ENCODE peak calls at places on chromosome 20, in six cellular contexts. R is left cardiac atrium; M is mucosa of descending colon; Q is activated T-helper 17 cell treated with anti-CD3 and anti-CD28 coated beads, Interleukin-2, amount 50 U/mL, for 72 hours; C is A549; P is GM12878. U is an unnamed sample.

GRCh38 chr20:33781133-33781532 is 30.0 kb upstream of the CHMP4B start:
- ATAC-seq in P (no peak), R (no peak), Q (no peak), C (peak; percentile 19), M (peak; percentile 81), U (no peak)

GRCh38 chr20:31713312-31714049 is 9.2 kb downstream of the BCL2L1 start:
- ATAC-seq in M (no peak), C (peak; percentile 72), R (peak; percentile 84), Q (no peak), P (no peak), U (no peak)

GRCh38 chr20:1108437-1108920 is 9.9 kb upstream of the PSMF1 start:
- ATAC-seq in M (peak; percentile 88), C (peak; percentile 96), P (peak; percentile 92), R (peak; percentile 41), Q (peak; percentile 70), U (no peak)

GRCh38 chr20:44746367-44747165 is 901 bp downstream of the KCNK15 start:
- ATAC-seq in P (no peak), Q (no peak), R (no peak), M (no peak), C (no peak), U (no peak)

GRCh38 chr20:57548177-57549058 is 12.5 kb upstream of the PCK1 start:
- ATAC-seq in Q (peak; percentile 7), M (no peak), C (no peak), R (no peak), P (peak; percentile 31), U (no peak)

GRCh38 chr20:46954490-46955038 is 59.9 kb downstream of the EYA2 start:
- ATAC-seq in R (no peak), C (peak; percentile 85), M (no peak), Q (no peak), P (no peak), U (no peak)

GRCh38 chr20:31818376-31818908 is 714 bp upstream of the MYLK2 start:
- ATAC-seq in Q (no peak), R (no peak), M (no peak), C (no peak), P (no peak), U (no peak)

GRCh38 chr20:22576273-22576672 is 8.1 kb downstream of the FOXA2 start:
- ATAC-seq in C (no peak), P (no peak), R (no peak), M (no peak), Q (no peak), U (no peak)

GRCh38 chr20:59643616-59644061 is 39.3 kb downstream of the PHACTR3 start:
- ATAC-seq in C (no peak), Q (no peak), M (no peak), R (peak; percentile 70), P (no peak), U (no peak)

GRCh38 chr20:20003088-20003954 is 13.8 kb upstream of the NAA20 start:
- ATAC-seq in C (no peak), Q (peak; percentile 83), R (peak; percentile 73), M (peak; percentile 33), P (peak; percentile 69), U (peak; percentile 47)

GRCh38 chr20:56617489-56617888 is 11.6 kb upstream of the TFAP2C start:
- ATAC-seq in P (no peak), R (no peak), Q (no peak), M (no peak), C (no peak), U (no peak)

GRCh38 chr20:46605181-46605580 is 46.1 kb downstream of the SLC13A3 start:
- ATAC-seq in M (no peak), P (no peak), Q (no peak), C (no peak), R (no peak), U (no peak)

GRCh38 chr20:44747166-44748004 is 1.7 kb downstream of the KCNK15 start:
- ATAC-seq in C (peak; percentile 65), P (peak; percentile 81), M (peak; percentile 82), Q (peak; percentile 61), R (peak; percentile 60), U (peak; percentile 61)

GRCh38 chr20:52748235-52748950 is 223.8 kb upstream of the TSHZ2 start:
- ATAC-seq in R (peak; percentile 83), C (no peak), Q (no peak), M (no peak), P (no peak), U (no peak)

GRCh38 chr20:48908661-48909316 is 12.7 kb upstream of the ARFGEF2 start:
- ATAC-seq in M (no peak), P (no peak), R (no peak), C (no peak), Q (peak; percentile 79), U (no peak)

GRCh38 chr20:32672982-32673727 is 586 bp downstream of the C20orf203 start:
- ATAC-seq in C (no peak), P (peak; percentile 88), Q (peak; percentile 74), M (peak; percentile 65), R (no peak), U (peak; percentile 73)

GRCh38 chr20:51533291-51534172 is 9.0 kb downstream of the NFATC2 start:
- ATAC-seq in R (no peak), M (no peak), P (no peak), Q (no peak), C (peak; percentile 48), U (no peak)

GRCh38 chr20:55472704-55473103 is 532.6 kb downstream of the CBLN4 start:
- ATAC-seq in C (no peak), Q (no peak), P (no peak), R (no peak), M (no peak), U (no peak)

GRCh38 chr20:46683620-46683938 is 5.7 kb downstream of the TP53RK start:
- ATAC-seq in M (no peak), Q (no peak), P (no peak), C (no peak), R (no peak), U (peak; percentile 34)

GRCh38 chr20:4944918-4945317 is 56.4 kb downstream of the SLC23A2 start:
- ATAC-seq in M (no peak), C (no peak), P (no peak), Q (no peak), R (no peak), U (no peak)

GRCh38 chr20:44678247-44678646 is 26.7 kb upstream of the ADA start:
- ATAC-seq in P (peak; percentile 62), M (no peak), C (no peak), Q (no peak), R (no peak), U (peak; percentile 41)

GRCh38 chr20:47559141-47559540 is 57.5 kb downstream of the NCOA3 start:
- ATAC-seq in P (no peak), Q (no peak), M (no peak), C (no peak), R (no peak), U (no peak)

GRCh38 chr20:37935435-37935834 is 32.5 kb downstream of the VSTM2L start:
- ATAC-seq in C (no peak), Q (no peak), M (no peak), P (no peak), R (no peak), U (no peak)

GRCh38 chr20:38957477-38957876 is 4.7 kb upstream of the DHX35 start:
- ATAC-seq in R (no peak), C (no peak), Q (no peak), P (no peak), M (no peak), U (no peak)

GRCh38 chr20:2986466-2986865 is 57.0 kb upstream of the GNRH2 start:
- ATAC-seq in P (no peak), C (no peak), Q (peak; percentile 81), R (no peak), M (peak; percentile 44), U (no peak)

GRCh38 chr20:34861386-34862084 is 11.1 kb downstream of the GGT7 start:
- ATAC-seq in R (no peak), M (peak; percentile 92), Q (no peak), P (no peak), C (no peak), U (no peak)